ENCODE peak calls at places on chromosomes 2 and 18, in nine cellular contexts. J, L, S, X, C, H, T, B and V are unnamed samples.
A peak's percentile ranks its signal among the peaks of the same experiment; 100 is the strongest.

GRCh38 chr2:152682663-152683062 is 34.6 kb downstream of the PRPF40A start:
- DNase-seq in J (no peak), L (no peak), S (no peak), X (no peak), C (no peak), H (no peak), T (no peak), B (no peak), V (no peak)

GRCh38 chr18:32343634-32344033 is 127.0 kb downstream of the GAREM1 start:
- DNase-seq in J (no peak), L (no peak), S (peak; percentile 24), X (no peak), C (no peak), H (no peak), T (no peak), B (no peak), V (no peak)

GRCh38 chr2:218002792-218003191 is at the start of gene TNS1:
- DNase-seq in J (no peak), L (no peak), S (peak; percentile 70), X (no peak), C (no peak), H (no peak), T (no peak), B (no peak), V (peak; percentile 57)

GRCh38 chr2:37795938-37796337 is 124.5 kb upstream of the CDC42EP3 start:
- DNase-seq in J (no peak), L (no peak), S (no peak), X (no peak), C (peak; percentile 20), H (no peak), T (no peak), B (no peak), V (no peak)

GRCh38 chr2:191604154-191604553 is 73.8 kb upstream of the NABP1 start:
- DNase-seq in J (no peak), L (no peak), S (no peak), X (no peak), C (no peak), H (no peak), T (no peak), B (no peak), V (no peak)

GRCh38 chr2:97928591-97928990 is 67.2 kb downstream of the TMEM131 start:
- DNase-seq in J (no peak), L (no peak), S (no peak), X (no peak), C (no peak), H (no peak), T (no peak), B (no peak), V (peak; percentile 86)

GRCh38 chr2:238174701-238175100 is 15.9 kb downstream of the ERFE start:
- DNase-seq in J (no peak), L (no peak), S (no peak), X (no peak), C (no peak), H (peak; percentile 7), T (no peak), B (no peak), V (no peak)

GRCh38 chr2:43939695-43940094 is 56.1 kb downstream of the LRPPRC start:
- DNase-seq in J (no peak), L (no peak), S (no peak), X (no peak), C (no peak), H (peak; percentile 51), T (peak; percentile 59), B (no peak), V (no peak)

GRCh38 chr2:84942964-84943421 is 28.0 kb upstream of the KCMF1 start:
- DNase-seq in J (no peak), L (no peak), S (no peak), X (no peak), C (no peak), H (no peak), T (no peak), B (no peak), V (no peak)

GRCh38 chr18:64134044-64134757 is 14.7 kb downstream of the LINC00305 start:
- DNase-seq in J (no peak), L (no peak), S (no peak), X (no peak), C (no peak), H (no peak), T (no peak), B (no peak), V (no peak)